ENCODE peak calls at places on chromosomes 6 and 20, in six cellular contexts. I is GM23338, U is HCT116, P is brain microvascular endothelial cell, A is neuronal stem cell, M is mesenchymal stem cell. X is an unnamed sample.
A peak's percentile ranks its signal among the peaks of the same experiment; 100 is the strongest.

GRCh38 chr20:39271205-39271604 is 309.1 kb downstream of the DHX35 start:
- DNase-seq in P (no peak), U (no peak), M (no peak), I (peak; percentile 24), A (no peak), X (no peak)

GRCh38 chr20:41599699-41600104 is 18.5 kb downstream of the CHD6 start:
- DNase-seq in I (no peak), P (no peak), M (no peak), U (no peak), A (no peak), X (no peak)

GRCh38 chr6:156953478-156954146 is 176.4 kb downstream of the ARID1B start:
- DNase-seq in U (peak; percentile 42), M (peak; percentile 97), A (peak; percentile 49), I (peak; percentile 84), P (peak; percentile 98), X (no peak)

GRCh38 chr6:69866351-69867074 is at the start of gene COL19A1:
- DNase-seq in P (no peak), U (no peak), I (peak; percentile 59), A (peak; percentile 32), M (peak; percentile 38), X (no peak)

GRCh38 chr20:32135983-32136515 is 26.5 kb downstream of the TM9SF4 start:
- DNase-seq in I (no peak), M (no peak), P (no peak), U (no peak), A (no peak), X (no peak)

GRCh38 chr6:53335224-53335994 is 13.3 kb downstream of the ELOVL5 start:
- DNase-seq in P (no peak), M (no peak), I (peak; percentile 60), A (no peak), U (no peak), X (no peak)

GRCh38 chr6:170344631-170345576 is 38.3 kb downstream of the FAM120B start:
- DNase-seq in P (peak; percentile 85), I (no peak), M (peak; percentile 76), U (peak; percentile 54), A (no peak), X (no peak)

GRCh38 chr6:53734473-53735299 is 60.1 kb upstream of the LRRC1 start:
- DNase-seq in I (peak; percentile 80), A (no peak), M (peak; percentile 85), P (peak; percentile 72), U (peak; percentile 92), X (no peak)

GRCh38 chr6:132863895-132864294 is 49.5 kb downstream of the RPS12 start:
- DNase-seq in A (no peak), U (no peak), I (no peak), M (no peak), P (no peak), X (no peak)

GRCh38 chr6:161557333-161558107 is 283.7 kb upstream of the AGPAT4 start:
- DNase-seq in P (no peak), A (no peak), I (peak; percentile 52), M (no peak), U (no peak), X (no peak)

GRCh38 chr6:108133594-108134179 is 32.1 kb upstream of the NR2E1 start:
- DNase-seq in P (peak; percentile 88), U (peak; percentile 66), M (peak; percentile 78), A (peak; percentile 89), I (peak; percentile 98), X (no peak)

GRCh38 chr6:34129753-34130152 is 16.1 kb downstream of the GRM4 start:
- DNase-seq in U (no peak), I (peak; percentile 63), P (no peak), A (no peak), M (no peak), X (no peak)

GRCh38 chr6:14396826-14397517 is 279.4 kb downstream of the CD83 start:
- DNase-seq in P (peak; percentile 13), U (no peak), M (no peak), A (no peak), I (peak; percentile 94), X (no peak)

GRCh38 chr6:43521836-43522235 is 4.9 kb downstream of the POLR1C start:
- DNase-seq in M (no peak), A (no peak), U (no peak), I (no peak), P (no peak), X (no peak)

GRCh38 chr20:2692886-2693285 is 306 bp downstream of the EBF4 start:
- DNase-seq in A (no peak), I (no peak), P (no peak), M (no peak), U (no peak), X (no peak)
- H3K4me3 ChIP-seq in A (peak overlapping the region; percentile 74), I (no peak overlapping the region), P (no peak overlapping the region), M (no peak overlapping the region), U (no peak overlapping the region), X (peak overlapping the region; percentile 12)

GRCh38 chr6:6760054-6760453 is 171.5 kb downstream of the LY86 start:
- DNase-seq in M (no peak), P (no peak), I (no peak), A (no peak), U (no peak), X (no peak)

GRCh38 chr6:6753301-6753700 is 164.8 kb downstream of the LY86 start:
- DNase-seq in P (no peak), M (no peak), I (no peak), A (no peak), U (no peak), X (no peak)

GRCh38 chr6:6764764-6765434 is 176.4 kb downstream of the LY86 start:
- DNase-seq in U (no peak), M (no peak), A (no peak), P (no peak), I (no peak), X (no peak)

GRCh38 chr6:6758546-6758914 is 170.0 kb downstream of the LY86 start:
- DNase-seq in A (no peak), I (no peak), U (no peak), M (no peak), P (no peak), X (no peak)

GRCh38 chr6:6758915-6759654 is 170.6 kb downstream of the LY86 start:
- DNase-seq in A (peak; percentile 84), U (peak; percentile 32), I (peak; percentile 96), P (peak; percentile 48), M (peak; percentile 84), X (peak; percentile 47)
- H3K27me3 ChIP-seq in A (no peaks in the 10 kb centered on the region), U (no peaks in the 10 kb centered on the region), I (no peaks in the 10 kb centered on the region), P (no peaks in the 10 kb centered on the region), M (peaks cover 9% of the 10 kb centered on the region), X (no peaks in the 10 kb centered on the region)

GRCh38 chr6:36924778-36925396 is 29.7 kb upstream of the PI16 start:
- DNase-seq in U (no peak), I (no peak), A (no peak), M (no peak), P (no peak), X (no peak)
- H3K36me3 ChIP-seq in U (peaks cover 2% of the 10 kb centered on the region), I (no peaks in the 10 kb centered on the region), A (peaks cover 15% of the 10 kb centered on the region), M (peaks cover 43% of the 10 kb centered on the region), P (peaks cover 5% of the 10 kb centered on the region), X (peaks cover 2% of the 10 kb centered on the region)

GRCh38 chr20:38161412-38161774 is 3.7 kb downstream of the TGM2 start:
- DNase-seq in A (no peak), I (no peak), U (no peak), M (no peak), P (no peak), X (no peak)
- H3K4me3 ChIP-seq in A (no peak overlapping the region), I (no peak overlapping the region), U (no peak overlapping the region), M (no peak overlapping the region), P (no peak overlapping the region), X (no peak overlapping the region)

GRCh38 chr20:51379601-51380341 is 162.7 kb downstream of the NFATC2 start:
- DNase-seq in I (no peak), A (no peak), P (no peak), M (no peak), U (no peak), X (no peak)
- H3K27me3 ChIP-seq in I (no peaks in the 10 kb centered on the region), A (no peaks in the 10 kb centered on the region), P (no peaks in the 10 kb centered on the region), M (peaks cover 6% of the 10 kb centered on the region), U (no peaks in the 10 kb centered on the region), X (no peaks in the 10 kb centered on the region)